ENCODE peak calls at places on chromosomes 13 and 19, in seven cellular contexts. Y is activated CD4-positive, alpha-beta memory T cell treated with anti-CD3 and anti-CD28 coated beads, Interleukin-2, amount 10 ng/mL, durations not matched to agents 7 days and 5 days; H is heart left ventricle; B is NCI-H69; I is fibroblast of villous mesenchyme; D is left ventricle myocardium superior; Q is astrocyte of the cerebellum. S is an unnamed sample.
A peak's percentile ranks its signal among the peaks of the same experiment; 100 is the strongest.

GRCh38 chr19:29478578-29479565 is 46.9 kb upstream of the VSTM2B start:
- DNase-seq in Y (peak; percentile 15), H (no peak), B (peak; percentile 5), I (no peak), D (no peak), Q (no peak), S (no peak)

GRCh38 chr19:9323919-9324583 is at the start of gene ZNF559:
- DNase-seq in Y (peak; percentile 97), H (peak; percentile 94), B (peak; percentile 96), I (peak; percentile 97), D (peak; percentile 95), Q (peak; percentile 90), S (peak; percentile 96)

GRCh38 chr13:27770809-27771208 is 21.5 kb upstream of the GSX1 start:
- DNase-seq in Y (no peak), H (no peak), B (peak; percentile 28), I (peak; percentile 12), D (no peak), Q (no peak), S (no peak)

GRCh38 chr13:24228852-24229458 is 68.4 kb downstream of the SPATA13 start:
- DNase-seq in Y (peak; percentile 49), H (no peak), B (peak; percentile 54), I (peak; percentile 76), D (no peak), Q (peak; percentile 65), S (no peak)

GRCh38 chr13:28373803-28374202 is 121.1 kb downstream of the FLT1 start:
- DNase-seq in Y (no peak), H (no peak), B (no peak), I (peak; percentile 49), D (no peak), Q (no peak), S (no peak)

GRCh38 chr19:39926170-39926755 is 8.2 kb downstream of the FCGBP start:
- DNase-seq in Y (no peak), H (no peak), B (no peak), I (no peak), D (no peak), Q (no peak), S (no peak)

GRCh38 chr19:29872224-29872731 is 60.5 kb downstream of the CCNE1 start:
- DNase-seq in Y (no peak), H (no peak), B (peak; percentile 14), I (no peak), D (no peak), Q (no peak), S (no peak)

GRCh38 chr13:59112375-59112774 is 1051.4 kb downstream of the DIAPH3 start:
- DNase-seq in Y (no peak), H (no peak), B (peak; percentile 27), I (peak; percentile 85), D (no peak), Q (peak; percentile 99), S (no peak)

GRCh38 chr13:72959643-72960042 is 99.2 kb upstream of the KLF5 start:
- DNase-seq in Y (no peak), H (no peak), B (no peak), I (no peak), D (no peak), Q (no peak), S (no peak)

GRCh38 chr13:113998781-113999617 is 25.1 kb upstream of the C13orf46 start:
- DNase-seq in Y (no peak), H (peak; percentile 18), B (no peak), I (no peak), D (peak; percentile 21), Q (no peak), S (peak; percentile 22)

GRCh38 chr13:30551194-30551593 is 66.5 kb upstream of the USPL1 start:
- DNase-seq in Y (no peak), H (no peak), B (peak; percentile 52), I (peak; percentile 56), D (no peak), Q (no peak), S (no peak)

GRCh38 chr13:30615851-30616311 is 1.8 kb upstream of the USPL1 start:
- DNase-seq in Y (no peak), H (no peak), B (peak; percentile 25), I (peak; percentile 70), D (no peak), Q (peak; percentile 11), S (no peak)

GRCh38 chr13:30026093-30026492 is 175.7 kb upstream of the UBL3 start:
- DNase-seq in Y (no peak), H (no peak), B (no peak), I (no peak), D (no peak), Q (no peak), S (no peak)

GRCh38 chr13:33032037-33032625 is 15.9 kb downstream of the KL start:
- DNase-seq in Y (no peak), H (peak; percentile 35), B (no peak), I (peak; percentile 47), D (peak; percentile 42), Q (no peak), S (peak; percentile 51)

GRCh38 chr19:14361824-14362223 is 19.4 kb upstream of the ADGRE5 start:
- DNase-seq in Y (no peak), H (no peak), B (peak; percentile 44), I (peak; percentile 34), D (no peak), Q (no peak), S (no peak)

GRCh38 chr19:39297931-39298634 is 1.9 kb downstream of the IFNL1 start:
- DNase-seq in Y (peak; percentile 89), H (no peak), B (no peak), I (no peak), D (no peak), Q (no peak), S (peak; percentile 52)

GRCh38 chr13:54198911-54199310 is 1170.3 kb downstream of the OLFM4 start:
- DNase-seq in Y (no peak), H (no peak), B (no peak), I (no peak), D (no peak), Q (no peak), S (no peak)

GRCh38 chr13:113110048-113110851 is 4.7 kb downstream of the F7 start:
- DNase-seq in Y (no peak), H (no peak), B (peak; percentile 42), I (no peak), D (peak; percentile 37), Q (no peak), S (peak; percentile 40)

GRCh38 chr19:39401549-39402416 is 4.9 kb upstream of the ZFP36 start:
- DNase-seq in Y (peak; percentile 91), H (peak; percentile 56), B (no peak), I (peak; percentile 85), D (peak; percentile 56), Q (no peak), S (peak; percentile 69)

GRCh38 chr13:45370922-45371406 is 30.0 kb upstream of the TPT1 start:
- DNase-seq in Y (peak; percentile 52), H (peak; percentile 77), B (no peak), I (peak; percentile 84), D (peak; percentile 83), Q (peak; percentile 95), S (peak; percentile 81)

GRCh38 chr13:99389520-99390304 is 82.5 kb upstream of the GPR183 start:
- DNase-seq in Y (peak; percentile 14), H (no peak), B (no peak), I (no peak), D (no peak), Q (no peak), S (no peak)

GRCh38 chr19:4494691-4495064 is 22.6 kb downstream of the HDGFL2 start:
- DNase-seq in Y (no peak), H (no peak), B (no peak), I (no peak), D (no peak), Q (no peak), S (no peak)